ENCODE peak calls at places on chromosome 18, in seven cellular contexts. S is neuronal stem cell, H is H9, M is IMR-90, R is mesendoderm, V is trophoblast cell, G is H1. F is an unnamed sample.

GRCh38 chr18:46720521-46720920 is 36.3 kb downstream of the ST8SIA5 start:
- DNase-seq in H (no peak), S (no peak), R (no peak), V (no peak), G (no peak), M (no peak), F (no peak)

GRCh38 chr18:51537487-51537886 is 340.0 kb upstream of the MEX3C start:
- DNase-seq in H (peak; percentile 78), G (peak; percentile 27), V (peak; percentile 4), R (peak; percentile 75), S (peak; percentile 2), M (no peak), F (peak; percentile 24)

GRCh38 chr18:21682276-21683051 is 22.1 kb downstream of the ABHD3 start:
- DNase-seq in V (peak; percentile 42), R (no peak), H (no peak), M (peak; percentile 67), S (peak; percentile 61), G (no peak), F (peak; percentile 92)

GRCh38 chr18:2948038-2948437 is 64.9 kb downstream of the LPIN2 start:
- DNase-seq in G (no peak), M (peak; percentile 58), R (peak; percentile 69), V (peak; percentile 80), S (no peak), H (no peak), F (peak; percentile 56)

GRCh38 chr18:72692086-72692485 is 147.9 kb upstream of the CBLN2 start:
- DNase-seq in R (peak; percentile 92), M (no peak), G (peak; percentile 39), S (no peak), H (peak; percentile 84), V (no peak), F (no peak)

GRCh38 chr18:25321869-25322268 is 30.1 kb downstream of the ZNF521 start:
- DNase-seq in M (no peak), R (no peak), H (no peak), V (no peak), S (no peak), G (no peak), F (no peak)

GRCh38 chr18:49819768-49820662 is 6.7 kb upstream of the ACAA2 start:
- DNase-seq in R (no peak), H (no peak), G (no peak), S (no peak), V (no peak), M (no peak), F (peak; percentile 70)

GRCh38 chr18:13232971-13233565 is 14.5 kb downstream of the LDLRAD4 start:
- DNase-seq in M (no peak), S (no peak), R (no peak), H (no peak), G (no peak), V (no peak), F (no peak)

GRCh38 chr18:39945076-39945475 is 2010.0 kb upstream of the PIK3C3 start:
- DNase-seq in R (no peak), G (no peak), V (no peak), M (no peak), S (no peak), H (no peak), F (no peak)

GRCh38 chr18:24811963-24812681 is 351.7 kb downstream of the HRH4 start:
- DNase-seq in V (no peak), R (no peak), H (no peak), M (no peak), G (no peak), S (no peak), F (no peak)

DNA sequence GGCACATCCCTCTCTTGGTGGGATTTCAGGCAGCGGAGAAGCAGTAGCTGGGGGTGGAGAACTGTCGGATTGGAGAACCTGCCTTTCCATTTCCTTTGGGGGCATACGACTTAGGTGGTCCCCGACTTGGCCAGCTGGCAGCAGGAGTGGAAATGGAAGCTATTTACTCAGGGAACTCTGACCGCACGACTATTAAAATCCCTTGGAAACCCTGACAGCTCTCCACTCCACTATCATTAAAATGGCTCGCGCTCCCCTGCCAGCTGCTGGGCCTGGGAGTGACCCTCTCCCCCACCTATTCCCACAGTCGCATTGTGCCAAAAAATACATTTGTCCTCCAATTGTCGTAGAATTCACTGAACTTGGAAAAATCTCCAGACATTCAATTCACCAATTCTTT is 77.7 kb upstream of the APCDD1 start:
- DNase-seq in R (no peak), H (no peak), V (no peak), M (no peak), G (no peak), S (no peak), F (no peak)
- H2BK120ac ChIP-seq in R (no peak overlapping the region), H (no peak overlapping the region), V (no peak overlapping the region), M (peak overlapping the region; percentile 96), G (no peak overlapping the region), S (no peak overlapping the region), F (no peak overlapping the region)

DNA sequence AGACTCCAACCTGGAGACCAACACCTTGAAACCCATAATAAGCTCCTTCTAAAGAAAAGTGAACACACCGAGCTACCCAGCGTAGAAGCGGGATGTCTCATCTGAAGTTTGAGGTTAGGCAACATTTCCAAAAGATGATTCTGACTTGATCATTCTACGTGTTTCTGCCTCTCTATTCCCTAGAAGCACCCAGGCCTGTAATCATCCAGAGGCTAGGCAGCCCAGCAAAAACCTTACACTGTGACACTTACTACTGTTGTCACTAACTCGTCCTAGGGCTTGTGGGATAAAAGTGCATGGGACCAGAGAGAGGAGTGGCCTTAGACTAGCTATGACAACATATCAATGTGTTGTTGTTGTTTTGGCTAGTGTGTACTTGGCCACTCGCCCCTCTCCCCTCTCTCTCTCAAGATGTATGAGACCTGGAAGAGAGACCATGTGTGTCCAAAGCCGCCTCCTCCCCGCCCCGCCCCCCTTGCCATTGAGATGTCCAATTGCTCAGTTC is 1.4 kb downstream of the ZBTB14 start:
- DNase-seq in R (no peak), M (peak; percentile 5), V (no peak), G (no peak), H (no peak), S (no peak), F (no peak)
- H2AK5ac ChIP-seq in R (no peak overlapping the region), M (peak overlapping the region; percentile 35), V (no peak overlapping the region), G (no peak overlapping the region), H (no peak overlapping the region), S (no peak overlapping the region), F (no peak overlapping the region)

GRCh38 chr18:78692105-78692504 is 287.5 kb upstream of the SALL3 start:
- DNase-seq in G (no peak), M (no peak), R (no peak), V (no peak), H (no peak), S (no peak), F (no peak)
- H3K9ac ChIP-seq in G (no peak overlapping the region), M (no peak overlapping the region), R (no peak overlapping the region), V (no peak overlapping the region), H (no peak overlapping the region), S (no peak overlapping the region), F (no peak overlapping the region)

GRCh38 chr18:261398-262073 is 6.3 kb downstream of the THOC1 start:
- DNase-seq in H (no peak), S (no peak), G (no peak), V (no peak), M (peak; percentile 15), R (no peak), F (no peak)
- H2BK120ac ChIP-seq in H (no peak overlapping the region), S (no peak overlapping the region), G (no peak overlapping the region), V (no peak overlapping the region), M (no peak overlapping the region), R (no peak overlapping the region), F (no peak overlapping the region)

GRCh38 chr18:32343634-32344033 is 127.0 kb downstream of the GAREM1 start:
- DNase-seq in S (no peak), R (no peak), H (no peak), V (no peak), G (no peak), M (no peak), F (no peak)
- H2AK5ac ChIP-seq in S (no peak overlapping the region), R (no peak overlapping the region), H (no peak overlapping the region), V (no peak overlapping the region), G (no peak overlapping the region), M (no peak overlapping the region), F (no peak overlapping the region)

DNA sequence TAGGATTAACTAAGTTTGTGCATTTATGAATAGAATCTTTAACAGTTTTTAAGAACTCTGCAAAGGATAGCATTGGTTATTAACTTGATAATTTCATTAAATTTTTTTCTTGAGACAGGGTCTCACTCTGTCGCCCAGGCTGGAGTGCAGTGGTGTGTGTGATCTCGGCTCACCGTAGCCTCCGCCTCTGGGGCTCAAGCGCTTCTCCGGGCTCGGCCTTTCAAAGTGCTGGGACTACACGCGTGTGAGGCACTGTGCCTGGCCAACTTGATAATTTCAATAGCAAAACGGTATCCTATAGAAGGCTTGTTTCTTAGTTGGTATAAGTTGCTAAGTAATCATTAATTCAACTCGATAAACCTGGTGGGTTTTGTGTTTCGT is 38.0 kb downstream of the ADNP2 start:
- DNase-seq in S (no peak), V (no peak), M (no peak), G (no peak), H (no peak), R (no peak), F (no peak)
- H3K9ac ChIP-seq in S (peak overlapping the region; percentile 88), V (no peak overlapping the region), M (peak overlapping the region; percentile 72), G (no peak overlapping the region), H (no peak overlapping the region), R (peak overlapping the region; percentile 51), F (peak overlapping the region; percentile 85)

DNA sequence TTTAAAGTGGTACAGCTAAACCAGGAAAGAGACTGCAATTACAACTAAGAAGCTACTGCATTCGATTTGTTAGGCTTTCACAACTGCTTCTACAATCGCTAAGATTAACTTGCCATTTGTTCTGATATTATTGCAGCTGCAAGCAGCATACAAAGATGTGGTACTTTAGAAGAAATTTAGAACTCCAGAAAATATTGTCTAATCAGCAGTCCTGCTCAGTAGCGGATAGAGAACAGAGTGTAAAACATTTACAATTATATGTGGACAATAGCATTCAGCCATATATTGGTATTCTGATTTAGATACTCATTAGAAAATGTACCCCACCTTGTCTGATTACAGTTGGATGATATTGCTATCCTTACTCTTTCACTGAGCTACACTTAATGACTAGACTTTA is 265.3 kb downstream of the DCC start:
- DNase-seq in G (no peak), V (no peak), M (no peak), R (no peak), S (no peak), H (no peak), F (no peak)
- H2BK120ac ChIP-seq in G (no peak overlapping the region), V (no peak overlapping the region), M (no peak overlapping the region), R (no peak overlapping the region), S (no peak overlapping the region), H (no peak overlapping the region), F (no peak overlapping the region)

F was measured in mesenchymal stem cell.